ENCODE peak calls at places on chromosomes 4 and X, in nine cellular contexts. F, O, A, T, J, C, R, P and M are unnamed samples.

GRCh38 chr4:42483426-42484379 is 86.4 kb downstream of the SHISA3 start:
- DNase-seq in J (no peak), O (no peak), P (no peak), A (peak), R (no peak), T (no peak), F (no peak), C (no peak), M (no peak)

GRCh38 chr4:102629686-102630085 is 128.5 kb downstream of the NFKB1 start:
- DNase-seq in J (no peak), C (no peak), F (no peak), T (no peak), R (no peak), A (no peak), O (no peak), P (no peak), M (no peak)

GRCh38 chrX:29468911-29469494 is 746.4 kb upstream of the MAGEB2 start:
- DNase-seq in R (no peak), J (no peak), T (no peak), F (no peak), C (no peak), A (peak), P (no peak), O (no peak), M (no peak)

GRCh38 chr4:13706130-13706529 is 78.6 kb upstream of the BOD1L1 start:
- DNase-seq in T (no peak), F (no peak), J (no peak), C (no peak), A (no peak), O (no peak), P (no peak), R (no peak), M (no peak)

GRCh38 chr4:86498560-86499166 is 95.5 kb upstream of the PTPN13 start:
- DNase-seq in C (no peak), F (peak), T (peak), J (peak), A (peak), P (no peak), O (peak), R (peak), M (peak)

GRCh38 chr4:99723555-99724450 is 66.2 kb upstream of the C4orf54 start:
- DNase-seq in P (no peak), O (no peak), R (no peak), T (peak), J (no peak), A (peak), F (peak), C (no peak), M (peak)

GRCh38 chr4:168124008-168124641 is 31.8 kb downstream of the ANXA10 start:
- DNase-seq in T (no peak), C (no peak), J (no peak), R (no peak), F (no peak), O (no peak), P (no peak), A (peak), M (no peak)

GRCh38 chrX:57918750-57919436 is 8.6 kb upstream of the ZXDA start:
- DNase-seq in A (peak), P (no peak), R (peak), F (no peak), O (no peak), C (no peak), J (no peak), T (peak), M (peak)